ENCODE peak calls at places on chromosomes 13 and 19, in six cellular contexts. One of them, this sample, is unnamed.
A peak's percentile ranks its signal among the peaks of the same experiment; 100 is the strongest.

GRCh38 chr13:28037399-28037798 is 48.9 kb upstream of the URAD start:
- DNase-seq in lower lobe of right lung: no peak
- DNase-seq in thoracic aorta: no peak
- DNase-seq in heart right ventricle: no peak
- DNase-seq in IMR-90: peak; percentile 57
- DNase-seq in CD4-positive, CD25-positive, alpha-beta regulatory T cell: no peak
- DNase-seq in this sample: no peak

GRCh38 chr13:42394361-42395065 is 122.6 kb downstream of the AKAP11 start:
- DNase-seq in heart right ventricle: no peak
- DNase-seq in lower lobe of right lung: no peak
- DNase-seq in thoracic aorta: no peak
- DNase-seq in CD4-positive, CD25-positive, alpha-beta regulatory T cell: peak; percentile 66
- DNase-seq in IMR-90: no peak
- DNase-seq in this sample: no peak

GRCh38 chr13:26558074-26558805 is 757 bp downstream of the WASF3 start:
- DNase-seq in lower lobe of right lung: peak; percentile 46
- DNase-seq in heart right ventricle: peak; percentile 30
- DNase-seq in IMR-90: peak; percentile 13
- DNase-seq in CD4-positive, CD25-positive, alpha-beta regulatory T cell: no peak
- DNase-seq in thoracic aorta: no peak
- DNase-seq in this sample: no peak

GRCh38 chr13:66312312-66313087 is 917.6 kb downstream of the PCDH9 start:
- DNase-seq in thoracic aorta: no peak
- DNase-seq in CD4-positive, CD25-positive, alpha-beta regulatory T cell: no peak
- DNase-seq in lower lobe of right lung: no peak
- DNase-seq in heart right ventricle: no peak
- DNase-seq in IMR-90: peak; percentile 80
- DNase-seq in this sample: peak; percentile 92

GRCh38 chr19:46347572-46347883 is 641 bp downstream of the PPP5C start:
- DNase-seq in IMR-90: no peak
- DNase-seq in thoracic aorta: no peak
- DNase-seq in heart right ventricle: no peak
- DNase-seq in lower lobe of right lung: no peak
- DNase-seq in CD4-positive, CD25-positive, alpha-beta regulatory T cell: no peak
- DNase-seq in this sample: no peak

GRCh38 chr19:43624933-43625332 is 5.5 kb upstream of the ZNF428 start:
- DNase-seq in lower lobe of right lung: peak; percentile 82
- DNase-seq in IMR-90: peak; percentile 8
- DNase-seq in heart right ventricle: peak; percentile 63
- DNase-seq in thoracic aorta: no peak
- DNase-seq in CD4-positive, CD25-positive, alpha-beta regulatory T cell: peak; percentile 89
- DNase-seq in this sample: no peak

GRCh38 chr19:58367698-58368454 is 5.3 kb upstream of the ZNF497 start:
- DNase-seq in lower lobe of right lung: no peak
- DNase-seq in IMR-90: no peak
- DNase-seq in thoracic aorta: no peak
- DNase-seq in CD4-positive, CD25-positive, alpha-beta regulatory T cell: no peak
- DNase-seq in heart right ventricle: no peak
- DNase-seq in this sample: no peak

GRCh38 chr13:44292545-44292944 is 81.1 kb upstream of the SERP2 start:
- DNase-seq in heart right ventricle: no peak
- DNase-seq in thoracic aorta: no peak
- DNase-seq in lower lobe of right lung: no peak
- DNase-seq in CD4-positive, CD25-positive, alpha-beta regulatory T cell: no peak
- DNase-seq in IMR-90: no peak
- DNase-seq in this sample: no peak

GRCh38 chr13:68697551-68697950 is 1410.1 kb upstream of the ATXN8OS start:
- DNase-seq in thoracic aorta: no peak
- DNase-seq in heart right ventricle: no peak
- DNase-seq in IMR-90: no peak
- DNase-seq in CD4-positive, CD25-positive, alpha-beta regulatory T cell: no peak
- DNase-seq in lower lobe of right lung: no peak
- DNase-seq in this sample: no peak

GRCh38 chr19:41085748-41086415 is 2.4 kb upstream of the CYP2A13 start:
- DNase-seq in IMR-90: no peak
- DNase-seq in CD4-positive, CD25-positive, alpha-beta regulatory T cell: no peak
- DNase-seq in lower lobe of right lung: no peak
- DNase-seq in thoracic aorta: no peak
- DNase-seq in heart right ventricle: no peak
- DNase-seq in this sample: no peak

GRCh38 chr19:18266863-18267686 is 7.2 kb downstream of the IQCN start:
- DNase-seq in thoracic aorta: no peak
- DNase-seq in CD4-positive, CD25-positive, alpha-beta regulatory T cell: no peak
- DNase-seq in heart right ventricle: no peak
- DNase-seq in lower lobe of right lung: no peak
- DNase-seq in IMR-90: no peak
- DNase-seq in this sample: no peak

GRCh38 chr19:33442706-33443105 is 69.2 kb downstream of the CEBPG start:
- DNase-seq in lower lobe of right lung: peak; percentile 32
- DNase-seq in CD4-positive, CD25-positive, alpha-beta regulatory T cell: no peak
- DNase-seq in heart right ventricle: no peak
- DNase-seq in IMR-90: no peak
- DNase-seq in thoracic aorta: no peak
- DNase-seq in this sample: no peak

GRCh38 chr19:34408421-34408820 is 4.2 kb downstream of the PDCD2L start:
- DNase-seq in heart right ventricle: no peak
- DNase-seq in thoracic aorta: no peak
- DNase-seq in IMR-90: no peak
- DNase-seq in lower lobe of right lung: peak; percentile 13
- DNase-seq in CD4-positive, CD25-positive, alpha-beta regulatory T cell: no peak
- DNase-seq in this sample: no peak

GRCh38 chr19:30545752-30546151 is 173.6 kb downstream of the ZNF536 start:
- DNase-seq in heart right ventricle: no peak
- DNase-seq in IMR-90: no peak
- DNase-seq in lower lobe of right lung: no peak
- DNase-seq in thoracic aorta: no peak
- DNase-seq in CD4-positive, CD25-positive, alpha-beta regulatory T cell: no peak
- DNase-seq in this sample: no peak

GRCh38 chr19:42081584-42082258 is 5.8 kb downstream of the ZNF574 start:
- DNase-seq in IMR-90: peak; percentile 65
- DNase-seq in lower lobe of right lung: no peak
- DNase-seq in heart right ventricle: no peak
- DNase-seq in CD4-positive, CD25-positive, alpha-beta regulatory T cell: peak; percentile 58
- DNase-seq in thoracic aorta: no peak
- DNase-seq in this sample: peak; percentile 43

GRCh38 chr19:14407889-14408640 is 11.1 kb downstream of the DDX39A start:
- DNase-seq in heart right ventricle: no peak
- DNase-seq in lower lobe of right lung: no peak
- DNase-seq in IMR-90: no peak
- DNase-seq in thoracic aorta: no peak
- DNase-seq in CD4-positive, CD25-positive, alpha-beta regulatory T cell: no peak
- DNase-seq in this sample: no peak

GRCh38 chr19:14406645-14407331 is 12.4 kb downstream of the DDX39A start:
- DNase-seq in IMR-90: no peak
- DNase-seq in heart right ventricle: no peak
- DNase-seq in CD4-positive, CD25-positive, alpha-beta regulatory T cell: no peak
- DNase-seq in lower lobe of right lung: no peak
- DNase-seq in thoracic aorta: no peak
- DNase-seq in this sample: no peak

GRCh38 chr19:14404322-14404721 is 14.8 kb downstream of the DDX39A start:
- DNase-seq in heart right ventricle: no peak
- DNase-seq in IMR-90: no peak
- DNase-seq in thoracic aorta: no peak
- DNase-seq in lower lobe of right lung: no peak
- DNase-seq in CD4-positive, CD25-positive, alpha-beta regulatory T cell: no peak
- DNase-seq in this sample: no peak

GRCh38 chr19:14405380-14405757 is 13.8 kb downstream of the DDX39A start:
- DNase-seq in lower lobe of right lung: no peak
- DNase-seq in heart right ventricle: no peak
- DNase-seq in IMR-90: no peak
- DNase-seq in CD4-positive, CD25-positive, alpha-beta regulatory T cell: no peak
- DNase-seq in thoracic aorta: no peak
- DNase-seq in this sample: no peak

DNA sequence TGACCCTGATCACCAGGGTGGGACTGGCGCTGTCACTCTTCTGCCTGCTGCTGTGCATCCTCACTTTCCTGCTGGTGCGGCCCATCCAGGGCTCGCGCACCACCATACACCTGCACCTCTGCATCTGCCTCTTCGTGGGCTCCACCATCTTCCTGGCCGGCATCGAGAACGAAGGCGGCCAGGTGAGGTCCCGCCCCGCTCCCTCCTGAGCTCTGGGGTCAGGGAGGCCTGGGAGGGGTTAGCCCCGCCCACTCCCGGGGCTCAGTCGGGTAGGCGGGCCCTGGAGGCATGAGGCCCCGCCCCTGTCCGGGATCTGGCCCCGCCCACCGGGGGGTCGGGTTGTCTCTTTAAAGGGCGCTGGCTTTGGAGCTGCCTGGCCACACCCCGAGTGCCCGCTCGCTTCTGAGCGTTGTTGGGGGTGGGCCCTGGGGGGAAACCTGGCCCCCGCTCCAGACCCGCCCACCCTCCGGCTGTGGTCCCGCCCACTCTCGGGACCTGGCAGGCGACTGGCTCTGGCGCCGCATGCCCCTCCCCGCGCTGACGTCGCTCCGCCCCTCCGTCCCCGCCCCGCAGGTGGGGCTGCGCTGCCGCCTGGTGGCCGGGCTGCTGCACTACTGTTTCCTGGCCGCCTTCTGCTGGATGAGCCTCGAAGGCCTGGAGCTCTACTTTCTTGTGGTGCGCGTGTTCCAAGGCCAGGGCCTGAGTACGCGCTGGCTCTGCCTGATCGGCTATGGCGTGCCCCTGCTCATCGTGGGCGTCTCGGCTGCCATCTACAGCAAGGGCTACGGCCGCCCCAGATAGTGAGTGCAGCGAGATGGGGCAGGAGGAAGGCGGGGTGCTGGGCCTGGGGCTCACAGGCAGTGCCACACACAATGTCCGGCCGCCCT is 13.1 kb downstream of the DDX39A start:
- DNase-seq in thoracic aorta: no peak
- DNase-seq in lower lobe of right lung: peak; percentile 91
- DNase-seq in heart right ventricle: peak; percentile 89
- DNase-seq in IMR-90: peak; percentile 73
- DNase-seq in CD4-positive, CD25-positive, alpha-beta regulatory T cell: peak; percentile 84
- DNase-seq in this sample: peak; percentile 73
- H3K36me3 ChIP-seq in thoracic aorta: peaks cover 80% of the 10 kb centered on the region
- H3K36me3 ChIP-seq in lower lobe of right lung: peaks cover 100% of the 10 kb centered on the region
- H3K36me3 ChIP-seq in heart right ventricle: peaks cover 17% of the 10 kb centered on the region
- H3K36me3 ChIP-seq in IMR-90: peaks cover 50% of the 10 kb centered on the region
- H3K36me3 ChIP-seq in CD4-positive, CD25-positive, alpha-beta regulatory T cell: peaks cover 93% of the 10 kb centered on the region
- H3K36me3 ChIP-seq in this sample: peaks cover 77% of the 10 kb centered on the region

GRCh38 chr19:10685210-10685609 is 16.0 kb upstream of the QTRT1 start:
- DNase-seq in IMR-90: no peak
- DNase-seq in CD4-positive, CD25-positive, alpha-beta regulatory T cell: no peak
- DNase-seq in lower lobe of right lung: no peak
- DNase-seq in heart right ventricle: no peak
- DNase-seq in thoracic aorta: no peak
- DNase-seq in this sample: no peak

GRCh38 chr19:10682397-10683063 is 18.7 kb upstream of the QTRT1 start:
- DNase-seq in thoracic aorta: no peak
- DNase-seq in lower lobe of right lung: no peak
- DNase-seq in IMR-90: no peak
- DNase-seq in heart right ventricle: no peak
- DNase-seq in CD4-positive, CD25-positive, alpha-beta regulatory T cell: no peak
- DNase-seq in this sample: no peak

GRCh38 chr19:10683064-10683426 is 18.2 kb upstream of the QTRT1 start:
- DNase-seq in thoracic aorta: no peak
- DNase-seq in lower lobe of right lung: no peak
- DNase-seq in CD4-positive, CD25-positive, alpha-beta regulatory T cell: no peak
- DNase-seq in IMR-90: no peak
- DNase-seq in heart right ventricle: no peak
- DNase-seq in this sample: no peak

GRCh38 chr19:10681658-10682057 is 19.6 kb upstream of the QTRT1 start:
- DNase-seq in IMR-90: no peak
- DNase-seq in CD4-positive, CD25-positive, alpha-beta regulatory T cell: no peak
- DNase-seq in heart right ventricle: no peak
- DNase-seq in lower lobe of right lung: no peak
- DNase-seq in thoracic aorta: no peak
- DNase-seq in this sample: no peak

GRCh38 chr19:10683582-10683981 is 17.7 kb upstream of the QTRT1 start:
- DNase-seq in CD4-positive, CD25-positive, alpha-beta regulatory T cell: no peak
- DNase-seq in thoracic aorta: no peak
- DNase-seq in lower lobe of right lung: no peak
- DNase-seq in heart right ventricle: no peak
- DNase-seq in IMR-90: no peak
- DNase-seq in this sample: no peak
- H3K36me3 ChIP-seq in CD4-positive, CD25-positive, alpha-beta regulatory T cell: peaks cover 88% of the 10 kb centered on the region
- H3K36me3 ChIP-seq in thoracic aorta: peaks cover 87% of the 10 kb centered on the region
- H3K36me3 ChIP-seq in lower lobe of right lung: peaks cover 100% of the 10 kb centered on the region
- H3K36me3 ChIP-seq in heart right ventricle: peaks cover 22% of the 10 kb centered on the region
- H3K36me3 ChIP-seq in IMR-90: peaks cover 92% of the 10 kb centered on the region
- H3K36me3 ChIP-seq in this sample: peaks cover 91% of the 10 kb centered on the region

GRCh38 chr19:49687566-49688316 is 1.7 kb upstream of the ADM5 start:
- DNase-seq in thoracic aorta: no peak
- DNase-seq in lower lobe of right lung: no peak
- DNase-seq in heart right ventricle: no peak
- DNase-seq in CD4-positive, CD25-positive, alpha-beta regulatory T cell: no peak
- DNase-seq in IMR-90: no peak
- DNase-seq in this sample: no peak
- H3K36me3 ChIP-seq in thoracic aorta: peaks cover 30% of the 10 kb centered on the region
- H3K36me3 ChIP-seq in lower lobe of right lung: peaks cover 55% of the 10 kb centered on the region
- H3K36me3 ChIP-seq in heart right ventricle: peaks cover 4% of the 10 kb centered on the region
- H3K36me3 ChIP-seq in CD4-positive, CD25-positive, alpha-beta regulatory T cell: peaks cover 24% of the 10 kb centered on the region
- H3K36me3 ChIP-seq in IMR-90: peaks cover 39% of the 10 kb centered on the region
- H3K36me3 ChIP-seq in this sample: peaks cover 30% of the 10 kb centered on the region

GRCh38 chr19:45041125-45041524 is 2.3 kb downstream of the CLASRP start:
- DNase-seq in IMR-90: no peak
- DNase-seq in thoracic aorta: no peak
- DNase-seq in lower lobe of right lung: no peak
- DNase-seq in CD4-positive, CD25-positive, alpha-beta regulatory T cell: no peak
- DNase-seq in heart right ventricle: no peak
- DNase-seq in this sample: no peak

GRCh38 chr19:45038931-45039893 is at the start of gene CLASRP:
- DNase-seq in CD4-positive, CD25-positive, alpha-beta regulatory T cell: peak; percentile 90
- DNase-seq in thoracic aorta: peak; percentile 76
- DNase-seq in lower lobe of right lung: peak; percentile 93
- DNase-seq in IMR-90: peak; percentile 86
- DNase-seq in heart right ventricle: peak; percentile 92
- DNase-seq in this sample: peak; percentile 81

GRCh38 chr19:45037393-45038169 is 1.3 kb upstream of the CLASRP start:
- DNase-seq in thoracic aorta: no peak
- DNase-seq in IMR-90: no peak
- DNase-seq in lower lobe of right lung: no peak
- DNase-seq in heart right ventricle: no peak
- DNase-seq in CD4-positive, CD25-positive, alpha-beta regulatory T cell: no peak
- DNase-seq in this sample: no peak

GRCh38 chr19:45035755-45036154 is 3.1 kb upstream of the CLASRP start:
- DNase-seq in thoracic aorta: no peak
- DNase-seq in lower lobe of right lung: no peak
- DNase-seq in CD4-positive, CD25-positive, alpha-beta regulatory T cell: no peak
- DNase-seq in heart right ventricle: no peak
- DNase-seq in IMR-90: no peak
- DNase-seq in this sample: no peak

DNA sequence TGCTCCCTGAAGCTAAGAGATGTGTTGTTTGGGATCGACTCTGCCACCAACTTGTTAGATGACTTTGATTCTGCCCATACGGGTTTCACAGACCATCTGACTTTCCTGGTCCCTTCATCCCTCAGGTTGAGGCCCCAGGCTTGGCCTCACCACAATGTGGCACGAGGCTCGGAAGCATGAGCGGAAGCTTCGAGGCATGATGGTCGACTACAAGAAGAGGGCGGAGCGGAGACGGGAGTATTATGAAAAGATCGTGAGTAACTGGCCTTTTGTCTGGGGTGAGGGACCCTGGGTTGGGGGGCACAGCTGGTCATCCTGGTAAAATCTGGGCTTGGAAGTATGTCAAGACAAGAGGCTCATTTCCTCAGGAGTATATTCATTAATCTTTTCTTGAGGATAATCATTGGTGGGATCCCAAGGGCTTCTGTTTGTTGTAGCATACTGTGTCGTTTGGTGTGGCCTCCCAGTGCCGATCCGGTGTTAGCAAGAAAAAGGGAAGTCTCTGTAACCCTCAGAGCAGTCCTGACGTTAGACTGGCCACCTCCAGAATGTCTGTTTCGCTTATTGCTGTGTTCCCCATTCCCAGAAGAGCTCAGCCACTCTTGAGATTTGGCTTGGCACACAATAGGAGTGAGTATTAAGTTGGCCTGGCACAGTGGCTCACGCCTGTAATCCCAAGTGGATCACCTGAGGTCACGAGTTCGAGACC is 1.4 kb downstream of the CLASRP start:
- DNase-seq in heart right ventricle: no peak
- DNase-seq in CD4-positive, CD25-positive, alpha-beta regulatory T cell: no peak
- DNase-seq in IMR-90: no peak
- DNase-seq in lower lobe of right lung: no peak
- DNase-seq in thoracic aorta: no peak
- DNase-seq in this sample: no peak
- H3K36me3 ChIP-seq in heart right ventricle: no peaks in the 10 kb centered on the region
- H3K36me3 ChIP-seq in CD4-positive, CD25-positive, alpha-beta regulatory T cell: peaks cover 45% of the 10 kb centered on the region
- H3K36me3 ChIP-seq in IMR-90: peaks cover 39% of the 10 kb centered on the region
- H3K36me3 ChIP-seq in lower lobe of right lung: peaks cover 70% of the 10 kb centered on the region
- H3K36me3 ChIP-seq in thoracic aorta: peaks cover 38% of the 10 kb centered on the region
- H3K36me3 ChIP-seq in this sample: peaks cover 50% of the 10 kb centered on the region